ENCODE peak calls at places on chromosomes 1 and 21, in four cellular contexts. V is mammary epithelial cell, N is transverse colon, I is stomach. J is an unnamed sample. For H3K4me1, the result is how much of the 10 kb centered on the place peaks cover.

GRCh38 chr1:20276428-20276827 is 14.2 kb upstream of the VWA5B1 start:
- DNase-seq in I (no peak), N (no peak), V (no peak), J (no peak)

GRCh38 chr1:61426254-61426653 is 298.7 kb downstream of the TM2D1 start:
- DNase-seq in V (no peak), I (no peak), N (no peak), J (no peak)

GRCh38 chr1:199172286-199173124 is 533.7 kb downstream of the PTPRC start:
- DNase-seq in V (peak), N (no peak), I (no peak), J (no peak)

GRCh38 chr1:110979154-110979553 is 15.4 kb upstream of the LRIF1 start:
- DNase-seq in I (no peak), V (no peak), N (no peak), J (no peak)

GRCh38 chr21:20313013-20313412 is 685.2 kb upstream of the NCAM2 start:
- DNase-seq in N (no peak), I (no peak), V (no peak), J (no peak)

GRCh38 chr21:41894511-41894910 is 15.4 kb upstream of the PRDM15 start:
- DNase-seq in N (no peak), I (no peak), V (no peak), J (no peak)

GRCh38 chr1:222880586-222880985 is 65.7 kb downstream of the DISP1 start:
- DNase-seq in V (peak), N (no peak), I (no peak), J (no peak)

GRCh38 chr1:32828341-32828740 is 10.9 kb downstream of the S100PBP start:
- DNase-seq in N (no peak), I (no peak), V (no peak), J (no peak)

GRCh38 chr1:208534604-208534907 is 290.4 kb upstream of the PLXNA2 start:
- DNase-seq in I (no peak), V (no peak), N (peak), J (no peak)

GRCh38 chr1:180358649-180359048 is 128.6 kb downstream of the LHX4 start:
- DNase-seq in I (no peak), N (no peak), V (no peak), J (no peak)

GRCh38 chr1:74964508-74964907 is 169.7 kb upstream of the LHX8 start:
- DNase-seq in N (no peak), V (peak), I (peak), J (peak)

GRCh38 chr1:92486251-92487077 is at the start of gene GFI1:
- DNase-seq in N (peak), V (peak), I (peak), J (peak)

GRCh38 chr1:41811978-41812852 is 106.5 kb downstream of the HIVEP3 start:
- DNase-seq in V (peak), N (peak), I (peak), J (peak)

GRCh38 chr1:67610450-67610849 is 74.6 kb upstream of the GADD45A start:
- DNase-seq in N (no peak), V (peak), I (no peak), J (no peak)

GRCh38 chr1:16019580-16020277 is 1.9 kb upstream of the HSPB7 start:
- DNase-seq in I (no peak), V (no peak), N (no peak), J (no peak)

GRCh38 chr1:20342294-20343148 is 51.8 kb downstream of the VWA5B1 start:
- DNase-seq in V (no peak), I (no peak), N (no peak), J (no peak)

GRCh38 chr1:234004575-234004974 is 100.1 kb downstream of the SLC35F3 start:
- DNase-seq in N (no peak), I (no peak), V (no peak), J (no peak)

GRCh38 chr1:183114441-183114840 is 71.6 kb upstream of the LAMC2 start:
- DNase-seq in I (no peak), N (no peak), V (no peak), J (no peak)

GRCh38 chr1:10724052-10724494 is 72.4 kb downstream of the CASZ1 start:
- DNase-seq in V (peak), I (peak), N (peak), J (peak)

GRCh38 chr1:54805981-54806381 is 4.9 kb upstream of the TTC22 start:
- DNase-seq in I (peak), V (no peak), N (no peak), J (no peak)

GRCh38 chr1:32963746-32964460 is 706 bp downstream of the RNF19B start:
- DNase-seq in I (peak), N (peak), V (peak), J (peak)

GRCh38 chr1:18481921-18482701 is 1.4 kb downstream of the KLHDC7A start:
- DNase-seq in N (no peak), V (no peak), I (peak), J (no peak)

GRCh38 chr21:44940116-44940631 is 345 bp downstream of the SLX9 start:
- DNase-seq in N (no peak), I (no peak), V (peak), J (no peak)

GRCh38 chr1:228089520-228090380 is 7.2 kb downstream of the ARF1 start:
- DNase-seq in N (peak), I (peak), V (no peak), J (no peak)

DNA sequence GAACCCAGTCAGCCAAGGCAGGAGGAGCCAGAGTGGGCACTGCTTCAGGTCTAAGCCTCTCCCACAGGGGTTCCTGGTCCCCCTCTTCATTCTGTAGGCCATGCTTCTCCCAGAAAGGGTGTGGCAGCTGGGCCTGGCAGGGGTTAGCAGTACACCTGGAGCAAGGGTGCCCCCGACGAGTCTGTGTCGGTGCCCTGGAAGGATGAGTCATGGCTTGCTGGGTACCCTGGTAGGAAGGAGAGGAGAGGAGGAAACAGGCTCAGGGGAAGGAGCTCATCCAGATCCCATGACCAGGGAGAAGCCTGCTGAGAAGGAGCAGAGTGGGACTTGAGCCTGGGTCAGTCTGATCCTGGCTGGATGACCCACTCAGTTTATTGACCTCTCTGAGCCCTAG is 10.3 kb downstream of the KDF1 start:
- DNase-seq in V (peak), N (no peak), I (no peak), J (no peak)
- H3K4me3 ChIP-seq in V (no peak), N (no peak), I (no peak), J (no peak)

GRCh38 chr1:240115831-240116230 is 24.1 kb downstream of the FMN2 start:
- DNase-seq in I (no peak), N (no peak), V (no peak), J (no peak)

GRCh38 chr1:240109130-240109529 is 17.4 kb downstream of the FMN2 start:
- DNase-seq in I (no peak), N (no peak), V (no peak), J (no peak)

GRCh38 chr1:240109920-240110685 is 18.4 kb downstream of the FMN2 start:
- DNase-seq in N (no peak), I (no peak), V (no peak), J (no peak)

GRCh38 chr1:240114222-240114621 is 22.5 kb downstream of the FMN2 start:
- DNase-seq in I (no peak), N (no peak), V (no peak), J (no peak)

GRCh38 chr1:240111558-240111957 is 19.9 kb downstream of the FMN2 start:
- DNase-seq in V (no peak), N (peak), I (no peak), J (no peak)
- H3K4me1 ChIP-seq in V (under half), N (under half), I (under half), J (under half)

DNA sequence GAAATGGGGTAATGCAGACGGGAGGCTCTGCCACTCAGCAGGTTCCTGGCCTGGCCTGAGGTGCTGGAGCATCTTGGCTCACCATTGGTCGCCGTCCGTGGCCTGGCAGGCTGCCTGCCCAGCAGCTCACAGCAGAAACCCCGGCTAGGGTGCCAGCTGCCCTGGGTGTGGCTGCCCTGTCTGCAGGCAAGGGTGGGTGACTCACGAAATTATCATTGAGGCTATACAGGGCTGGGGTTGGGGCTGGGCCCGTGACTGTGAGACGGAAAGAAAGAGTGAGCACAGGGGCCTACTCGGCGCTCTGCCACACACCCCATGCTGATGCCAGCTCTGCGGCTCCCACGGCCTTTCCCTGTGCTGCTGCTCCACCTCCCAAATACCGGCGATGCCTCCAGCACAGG is 8.0 kb upstream of the PKP1 start:
- DNase-seq in V (peak), I (peak), N (peak), J (no peak)
- H3K27ac ChIP-seq in V (peak), I (peak), N (peak), J (no peak)

GRCh38 chr1:36389960-36390359 is 4.2 kb upstream of the STK40 start:
- DNase-seq in N (no peak), V (no peak), I (no peak), J (no peak)
- H3K4me3 ChIP-seq in N (no peak), V (no peak), I (no peak), J (no peak)

GRCh38 chr1:107181253-107181977 is 40.6 kb downstream of the NTNG1 start:
- DNase-seq in V (no peak), I (no peak), N (no peak), J (no peak)

GRCh38 chr1:107187399-107187798 is 46.6 kb downstream of the NTNG1 start:
- DNase-seq in I (no peak), V (no peak), N (no peak), J (no peak)

GRCh38 chr1:107183011-107183410 is 42.2 kb downstream of the NTNG1 start:
- DNase-seq in N (no peak), I (no peak), V (peak), J (no peak)

GRCh38 chr1:107184888-107185287 is 44.0 kb downstream of the NTNG1 start:
- DNase-seq in N (no peak), I (no peak), V (peak), J (no peak)
- H3K4me1 ChIP-seq in N (under half), I (under half), V (under half), J (under half)

GRCh38 chr1:100893718-100894117 is 924 bp downstream of the EXTL2 start:
- DNase-seq in N (no peak), I (no peak), V (no peak), J (no peak)
- H3K27ac ChIP-seq in N (no peak), I (no peak), V (peak), J (no peak)

GRCh38 chr1:246592695-246593094 is 26.4 kb downstream of the CNST start:
- DNase-seq in N (no peak), I (no peak), V (no peak), J (no peak)

GRCh38 chr1:246591504-246591903 is 25.2 kb downstream of the CNST start:
- DNase-seq in V (no peak), N (no peak), I (no peak), J (no peak)

GRCh38 chr1:246595146-246595545 is 28.9 kb downstream of the CNST start:
- DNase-seq in V (peak), N (no peak), I (no peak), J (no peak)

GRCh38 chr1:246591047-246591446 is 24.8 kb downstream of the CNST start:
- DNase-seq in V (no peak), I (no peak), N (no peak), J (no peak)

DNA sequence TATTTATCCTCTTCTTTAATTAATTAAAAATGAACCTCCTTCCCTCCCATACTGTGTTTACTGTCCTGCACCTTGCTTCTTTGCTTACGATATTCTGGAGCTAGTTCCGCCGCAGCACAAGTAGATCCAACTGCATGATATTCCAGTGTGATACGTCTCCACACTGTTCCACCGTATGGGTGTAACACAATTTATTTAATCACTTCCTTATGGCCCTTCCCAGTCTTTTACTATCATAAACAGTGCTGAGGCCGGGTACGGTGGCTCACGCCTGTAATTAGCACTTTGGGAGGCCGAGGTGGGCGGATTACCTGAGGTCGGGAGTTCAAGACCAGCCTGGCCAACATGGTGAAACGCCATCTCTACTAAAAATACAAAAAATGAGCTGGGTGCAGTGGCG is 25.7 kb downstream of the CNST start:
- DNase-seq in V (no peak), I (no peak), N (peak), J (no peak)
- H3K4me3 ChIP-seq in V (no peak), I (no peak), N (no peak), J (no peak)

DNA sequence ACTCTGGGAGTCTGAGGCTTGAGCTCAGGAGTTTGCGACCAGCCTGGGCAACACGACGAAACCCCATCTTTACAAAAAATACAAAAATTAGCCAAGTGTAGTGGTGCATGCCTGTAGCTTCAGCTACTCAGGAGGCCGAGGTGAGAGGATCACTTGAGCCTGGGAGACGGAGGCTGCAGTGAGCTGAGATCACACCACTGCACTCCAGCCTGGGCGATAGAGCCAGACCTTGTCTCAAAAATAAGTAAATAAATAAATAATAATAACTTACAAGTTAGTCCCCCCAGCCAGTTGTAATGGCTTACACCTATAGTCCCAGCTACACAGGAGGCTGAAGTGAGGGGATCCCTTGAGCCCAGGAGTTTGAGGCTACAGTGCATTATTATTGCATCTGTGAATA is 21.7 kb upstream of the BTG2 start:
- DNase-seq in N (no peak), I (no peak), V (no peak), J (no peak)
- H3K4me1 ChIP-seq in N (under half), I (half or more), V (under half), J (under half)

GRCh38 chr1:224583774-224584173 is 32.3 kb upstream of the CNIH3 start:
- DNase-seq in N (no peak), I (no peak), V (no peak), J (no peak)

GRCh38 chr1:224580006-224580405 is 36.1 kb upstream of the CNIH3 start:
- DNase-seq in N (no peak), V (no peak), I (no peak), J (no peak)

GRCh38 chr1:224585051-224585450 is 31.1 kb upstream of the CNIH3 start:
- DNase-seq in V (no peak), I (no peak), N (no peak), J (no peak)

GRCh38 chr1:224579526-224579925 is 36.6 kb upstream of the CNIH3 start:
- DNase-seq in I (no peak), V (no peak), N (no peak), J (no peak)

GRCh38 chr1:224582041-224582440 is 34.1 kb upstream of the CNIH3 start:
- DNase-seq in V (no peak), I (no peak), N (no peak), J (no peak)
- H3K27ac ChIP-seq in V (no peak), I (no peak), N (no peak), J (no peak)

DNA sequence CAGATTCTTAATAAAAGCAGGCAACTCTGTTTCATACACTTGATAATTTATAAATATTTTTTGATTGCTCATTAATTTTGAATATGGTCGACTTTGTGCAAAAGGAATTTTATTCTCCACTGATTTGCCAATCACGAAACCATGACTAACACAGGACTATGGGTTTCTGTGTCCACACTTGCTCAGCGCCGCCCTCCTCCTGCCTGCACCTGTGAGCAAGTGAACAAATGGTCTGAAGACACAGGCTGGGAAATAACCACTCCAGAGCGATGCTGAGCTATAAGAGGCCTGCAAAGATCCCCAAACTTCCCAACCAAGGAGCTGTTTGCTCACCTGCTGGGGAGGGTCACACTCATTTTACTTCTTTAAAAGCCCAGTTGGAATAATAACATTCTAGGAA is 19.6 kb downstream of the ABCB10 start:
- DNase-seq in V (peak), N (no peak), I (no peak), J (no peak)
- H3K4me3 ChIP-seq in V (no peak), N (no peak), I (no peak), J (no peak)

J was measured in pancreas.